ENCODE peak calls at places on chromosomes 12 and 14, in four cellular contexts. One of them, this sample, is unnamed.
A peak's percentile ranks its signal among the peaks of the same experiment; 100 is the strongest.

GRCh38 chr14:104461676-104462443 is 117.7 kb upstream of the C14orf180 start:
- DNase-seq in B cell: no peak
- DNase-seq in GM12865: no peak
- DNase-seq in AG10803: no peak
- DNase-seq in this sample: no peak

GRCh38 chr14:36513012-36513420 is 7.0 kb downstream of the NKX2-1 start:
- DNase-seq in B cell: no peak
- DNase-seq in AG10803: no peak
- DNase-seq in GM12865: no peak
- DNase-seq in this sample: peak; percentile 10

GRCh38 chr12:123094349-123095073 is 56.4 kb downstream of the PITPNM2 start:
- DNase-seq in GM12865: no peak
- DNase-seq in B cell: no peak
- DNase-seq in AG10803: peak; percentile 85
- DNase-seq in this sample: no peak

GRCh38 chr14:29282169-29282568 is 515.6 kb downstream of the FOXG1 start:
- DNase-seq in B cell: no peak
- DNase-seq in GM12865: no peak
- DNase-seq in AG10803: peak; percentile 50
- DNase-seq in this sample: no peak

GRCh38 chr12:98653866-98654493 is 8.9 kb downstream of the APAF1 start:
- DNase-seq in GM12865: peak; percentile 54
- DNase-seq in B cell: peak; percentile 63
- DNase-seq in AG10803: peak; percentile 73
- DNase-seq in this sample: peak; percentile 60

GRCh38 chr12:43208627-43209026 is 343.4 kb downstream of the ADAMTS20 start:
- DNase-seq in B cell: no peak
- DNase-seq in GM12865: no peak
- DNase-seq in AG10803: no peak
- DNase-seq in this sample: no peak

GRCh38 chr12:102216086-102216691 is 18.6 kb upstream of the PMCH start:
- DNase-seq in B cell: no peak
- DNase-seq in GM12865: no peak
- DNase-seq in AG10803: peak; percentile 56
- DNase-seq in this sample: no peak

GRCh38 chr12:52148541-52149181 is 43.2 kb downstream of the KRT80 start:
- DNase-seq in AG10803: no peak
- DNase-seq in GM12865: no peak
- DNase-seq in B cell: no peak
- DNase-seq in this sample: no peak

GRCh38 chr14:50308363-50308762 is 3.7 kb downstream of the L2HGDH start:
- DNase-seq in GM12865: no peak
- DNase-seq in AG10803: no peak
- DNase-seq in B cell: no peak
- DNase-seq in this sample: no peak

GRCh38 chr14:24332094-24332983 is 2.5 kb downstream of the ADCY4 start:
- DNase-seq in GM12865: peak; percentile 91
- DNase-seq in B cell: peak; percentile 88
- DNase-seq in AG10803: peak; percentile 64
- DNase-seq in this sample: peak; percentile 94

GRCh38 chr12:60212159-60213000 is 616.6 kb downstream of the SLC16A7 start:
- DNase-seq in GM12865: no peak
- DNase-seq in AG10803: no peak
- DNase-seq in B cell: no peak
- DNase-seq in this sample: no peak

GRCh38 chr12:124917135-124917840 is 2.8 kb upstream of the UBC start:
- DNase-seq in B cell: peak; percentile 93
- DNase-seq in GM12865: peak; percentile 99
- DNase-seq in AG10803: peak; percentile 100
- DNase-seq in this sample: peak; percentile 76

GRCh38 chr12:54022960-54023884 is 5.0 kb upstream of the HOXC6 start:
- DNase-seq in AG10803: no peak
- DNase-seq in B cell: no peak
- DNase-seq in GM12865: no peak
- DNase-seq in this sample: no peak

GRCh38 chr12:76586764-76587395 is 27.3 kb upstream of the OSBPL8 start:
- DNase-seq in AG10803: peak; percentile 75
- DNase-seq in B cell: peak; percentile 62
- DNase-seq in GM12865: peak; percentile 53
- DNase-seq in this sample: no peak

GRCh38 chr12:110802489-110802888 is 44.3 kb upstream of the CCDC63 start:
- DNase-seq in AG10803: no peak
- DNase-seq in GM12865: no peak
- DNase-seq in B cell: no peak
- DNase-seq in this sample: no peak

GRCh38 chr14:102805454-102805891 is 28.2 kb downstream of the TRAF3 start:
- DNase-seq in B cell: peak; percentile 45
- DNase-seq in AG10803: peak; percentile 36
- DNase-seq in GM12865: peak; percentile 65
- DNase-seq in this sample: peak; percentile 48

GRCh38 chr14:80215081-80215480 is 3.8 kb upstream of the DIO2 start:
- DNase-seq in AG10803: no peak
- DNase-seq in B cell: no peak
- DNase-seq in GM12865: no peak
- DNase-seq in this sample: no peak

GRCh38 chr14:80215756-80216581 is 4.7 kb upstream of the DIO2 start:
- DNase-seq in AG10803: peak; percentile 39
- DNase-seq in GM12865: no peak
- DNase-seq in B cell: no peak
- DNase-seq in this sample: no peak

GRCh38 chr14:80212025-80212402 is 710 bp upstream of the DIO2 start:
- DNase-seq in AG10803: peak; percentile 60
- DNase-seq in B cell: no peak
- DNase-seq in GM12865: no peak
- DNase-seq in this sample: peak; percentile 14

GRCh38 chr14:80211143-80212024 is at the start of gene DIO2:
- DNase-seq in GM12865: no peak
- DNase-seq in B cell: no peak
- DNase-seq in AG10803: peak; percentile 38
- DNase-seq in this sample: no peak

DNA sequence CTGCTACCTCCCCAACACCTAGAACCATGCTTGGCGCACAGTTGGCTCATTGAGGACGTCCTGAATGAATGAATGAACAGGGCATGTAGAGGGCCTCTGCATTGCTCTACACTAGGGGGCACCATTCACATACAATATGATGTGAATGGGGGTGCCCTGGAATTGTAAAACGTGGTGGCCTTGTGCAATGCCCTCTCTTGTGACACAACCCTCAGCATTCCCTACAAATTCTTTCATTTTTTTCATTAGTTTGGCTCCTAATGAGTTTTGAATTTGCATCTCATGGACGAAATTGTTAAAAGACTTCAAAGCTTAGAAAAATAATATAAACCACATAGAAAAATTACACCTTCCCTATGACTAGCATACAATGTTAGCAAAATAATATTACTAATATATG is 2.3 kb upstream of the DIO2 start:
- DNase-seq in GM12865: peak; percentile 46
- DNase-seq in AG10803: peak; percentile 87
- DNase-seq in B cell: no peak
- DNase-seq in this sample: peak; percentile 20
- TF ChIP-seq CTCF in GM12865: peak; percentile 53
- TF ChIP-seq CTCF in AG10803: peak; percentile 73
- TF ChIP-seq CTCF in B cell: no peak
- TF ChIP-seq CTCF in this sample: peak; percentile 57

GRCh38 chr14:86052868-86053267 is 522.9 kb downstream of the FLRT2 start:
- DNase-seq in AG10803: no peak
- DNase-seq in B cell: no peak
- DNase-seq in GM12865: no peak
- DNase-seq in this sample: no peak

GRCh38 chr14:86057018-86057667 is 527.2 kb downstream of the FLRT2 start:
- DNase-seq in AG10803: peak; percentile 23
- DNase-seq in B cell: peak; percentile 14
- DNase-seq in GM12865: peak; percentile 16
- DNase-seq in this sample: no peak

GRCh38 chr14:86050072-86050683 is 520.2 kb downstream of the FLRT2 start:
- DNase-seq in AG10803: no peak
- DNase-seq in B cell: no peak
- DNase-seq in GM12865: no peak
- DNase-seq in this sample: no peak

DNA sequence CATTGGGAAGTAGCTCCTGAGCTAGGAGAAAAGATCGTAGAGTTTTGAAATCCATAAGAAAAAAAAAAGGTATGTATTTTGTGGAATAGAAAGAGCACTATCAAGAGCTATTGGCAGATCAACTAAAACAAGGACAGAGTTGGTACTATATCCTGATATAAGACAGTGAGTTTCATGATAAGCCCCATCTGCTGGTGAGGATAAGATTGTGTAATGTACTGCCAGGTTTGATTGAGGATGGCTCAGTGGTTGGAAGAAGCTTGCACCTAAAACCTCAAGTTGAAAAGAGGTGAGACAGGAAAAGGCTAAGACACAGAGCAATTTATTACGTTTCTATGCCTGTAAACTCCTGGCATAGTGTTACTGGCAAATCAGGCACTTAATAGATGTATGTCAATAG is 525.6 kb downstream of the FLRT2 start:
- DNase-seq in AG10803: no peak
- DNase-seq in GM12865: no peak
- DNase-seq in B cell: no peak
- DNase-seq in this sample: no peak
- TF ChIP-seq CTCF in AG10803: peak; percentile 23
- TF ChIP-seq CTCF in GM12865: no peak
- TF ChIP-seq CTCF in B cell: no peak
- TF ChIP-seq CTCF in this sample: no peak

GRCh38 chr12:127241056-127241830 is 1025.7 kb upstream of the TMEM132C start:
- DNase-seq in B cell: no peak
- DNase-seq in GM12865: no peak
- DNase-seq in AG10803: peak; percentile 34
- DNase-seq in this sample: no peak

GRCh38 chr12:127238061-127238460 is 1028.9 kb upstream of the TMEM132C start:
- DNase-seq in B cell: no peak
- DNase-seq in AG10803: peak; percentile 35
- DNase-seq in GM12865: no peak
- DNase-seq in this sample: no peak

GRCh38 chr12:127239781-127240180 is 1027.2 kb upstream of the TMEM132C start:
- DNase-seq in GM12865: no peak
- DNase-seq in B cell: no peak
- DNase-seq in AG10803: no peak
- DNase-seq in this sample: no peak

GRCh38 chr12:127236491-127236890 is 1030.5 kb upstream of the TMEM132C start:
- DNase-seq in B cell: no peak
- DNase-seq in GM12865: no peak
- DNase-seq in AG10803: no peak
- DNase-seq in this sample: no peak

DNA sequence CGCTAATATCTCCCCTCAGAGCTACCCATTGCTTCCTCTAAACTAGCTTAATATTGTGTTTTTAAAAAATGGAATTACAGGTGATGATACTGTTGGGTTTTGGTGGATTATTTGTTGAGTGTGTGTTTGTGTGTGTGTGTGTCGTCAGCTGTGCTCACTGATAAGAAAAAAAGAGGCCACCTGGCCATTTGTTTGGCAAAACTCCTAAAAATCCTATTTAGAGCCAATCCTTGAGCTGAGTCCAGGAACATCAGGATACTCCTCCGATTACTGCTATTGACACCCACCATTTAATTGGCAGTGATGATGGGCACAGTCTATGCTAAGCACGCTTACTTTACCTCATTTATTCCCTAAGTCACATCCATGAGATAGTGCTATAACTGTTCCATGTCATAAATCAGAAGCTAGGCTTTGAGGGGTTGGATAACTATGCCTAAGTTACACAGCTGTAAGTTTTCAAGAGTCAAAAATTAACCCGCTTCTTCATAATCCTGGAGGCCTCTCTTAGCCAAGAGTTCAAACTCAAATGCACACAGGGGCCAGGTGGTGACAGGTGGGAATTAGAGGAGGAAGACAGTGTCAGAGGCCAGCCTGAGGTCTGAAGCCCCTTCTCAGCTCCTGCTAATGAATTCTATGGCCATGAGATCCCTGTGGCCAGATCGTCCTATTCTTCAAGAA is 1026.6 kb upstream of the TMEM132C start:
- DNase-seq in B cell: no peak
- DNase-seq in GM12865: no peak
- DNase-seq in AG10803: no peak
- DNase-seq in this sample: no peak
- TF ChIP-seq CTCF in B cell: no peak
- TF ChIP-seq CTCF in GM12865: no peak
- TF ChIP-seq CTCF in AG10803: no peak
- TF ChIP-seq CTCF in this sample: no peak

GRCh38 chr14:76237349-76237990 is 85.7 kb downstream of the GPATCH2L start:
- DNase-seq in AG10803: no peak
- DNase-seq in GM12865: no peak
- DNase-seq in B cell: no peak
- DNase-seq in this sample: no peak
- TF ChIP-seq CTCF in AG10803: no peak
- TF ChIP-seq CTCF in GM12865: no peak
- TF ChIP-seq CTCF in B cell: no peak
- TF ChIP-seq CTCF in this sample: no peak

DNA sequence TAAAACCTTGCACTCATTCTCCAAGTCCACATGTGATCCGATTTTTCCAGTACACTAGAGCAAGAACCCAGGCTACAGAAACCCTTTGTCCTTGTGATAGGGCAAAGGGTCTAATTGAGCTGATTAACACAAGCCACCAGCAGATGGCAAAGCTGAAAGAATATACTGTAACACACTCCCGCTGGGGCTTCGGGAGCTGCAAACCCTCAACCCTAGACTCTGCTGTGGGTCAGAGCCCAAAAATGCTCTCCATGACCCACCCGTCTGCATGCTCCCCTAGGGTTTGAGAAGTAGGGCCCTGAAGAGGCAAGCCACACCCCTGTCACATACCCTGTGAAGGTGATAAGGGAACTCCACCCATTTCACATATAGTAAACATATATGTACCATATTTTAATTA is 33.6 kb upstream of the PCNX1 start:
- DNase-seq in B cell: no peak
- DNase-seq in GM12865: peak; percentile 54
- DNase-seq in AG10803: no peak
- DNase-seq in this sample: no peak
- TF ChIP-seq CTCF in B cell: no peak
- TF ChIP-seq CTCF in GM12865: no peak
- TF ChIP-seq CTCF in AG10803: peak; percentile 22
- TF ChIP-seq CTCF in this sample: no peak

DNA sequence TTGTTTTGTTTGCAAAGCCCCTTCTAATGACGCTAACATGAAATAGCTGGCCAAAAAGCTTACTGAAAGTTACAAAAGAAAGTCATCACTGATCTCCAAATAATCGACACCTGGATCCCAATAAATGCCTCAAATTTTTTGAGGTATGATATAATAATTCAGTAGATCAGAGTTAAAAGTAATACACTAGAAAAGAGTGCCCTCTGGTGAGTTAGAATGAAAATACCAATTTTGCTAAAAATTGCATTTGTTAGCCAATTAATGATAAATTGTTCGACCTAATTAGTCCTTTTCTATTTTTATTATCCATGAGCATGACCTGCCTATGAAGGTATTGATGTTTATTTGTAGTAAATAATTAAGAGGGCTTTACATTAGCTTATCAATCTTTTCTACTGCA is 78.6 kb downstream of the CEP128 start:
- DNase-seq in GM12865: no peak
- DNase-seq in B cell: no peak
- DNase-seq in AG10803: no peak
- DNase-seq in this sample: no peak
- TF ChIP-seq CTCF in GM12865: no peak
- TF ChIP-seq CTCF in B cell: no peak
- TF ChIP-seq CTCF in AG10803: peak; percentile 38
- TF ChIP-seq CTCF in this sample: peak; percentile 5

GRCh38 chr14:96434040-96434439 is 42.1 kb downstream of the AK7 start:
- DNase-seq in B cell: no peak
- DNase-seq in GM12865: no peak
- DNase-seq in AG10803: no peak
- DNase-seq in this sample: no peak
- TF ChIP-seq CTCF in B cell: no peak
- TF ChIP-seq CTCF in GM12865: no peak
- TF ChIP-seq CTCF in AG10803: no peak
- TF ChIP-seq CTCF in this sample: no peak

This sample was measured in GM13977.